ENCODE peak calls at places on chromosomes 5 and 9, in nine cellular contexts. P is fibroblast of the conjunctiva; A is hepatic stellate cell; Y is activated effector memory CD4-positive, alpha-beta T cell treated with anti-CD3 and anti-CD28 coated beads, Interleukin-2, amount 50 U/mL, for 16 hours; H is A549; E is nephron progenitor cell; G is SW480; K is HTR-8/SVneo; R is renal cortical epithelial cell. T is an unnamed sample.

GRCh38 chr5:147303251-147303650 is 68.4 kb downstream of the STK32A start:
- DNase-seq in K (no peak), Y (no peak), R (no peak), E (no peak), A (no peak), P (no peak), G (no peak), H (no peak), T (no peak)

GRCh38 chr9:21591221-21592062 is 109.3 kb upstream of the IFNE start:
- DNase-seq in H (peak; percentile 74), K (peak; percentile 55), G (peak; percentile 75), R (peak; percentile 99), A (peak; percentile 56), Y (peak; percentile 74), P (peak; percentile 94), E (no peak), T (peak; percentile 91)

GRCh38 chr5:145365464-145365863 is 469.7 kb downstream of the PRELID2 start:
- DNase-seq in G (no peak), H (no peak), E (no peak), A (no peak), P (no peak), Y (no peak), R (no peak), K (no peak), T (no peak)

GRCh38 chr5:168537176-168537575 is 8.1 kb downstream of the FBLL1 start:
- DNase-seq in A (no peak), P (no peak), H (no peak), G (no peak), R (no peak), Y (no peak), E (no peak), K (no peak), T (no peak)

GRCh38 chr5:97820138-97820537 is 637.1 kb upstream of the RIOK2 start:
- DNase-seq in Y (no peak), G (no peak), H (no peak), K (no peak), P (no peak), A (no peak), E (no peak), R (no peak), T (no peak)

GRCh38 chr5:98664736-98665135 is 108.7 kb upstream of the RGMB start:
- DNase-seq in K (no peak), E (no peak), P (no peak), H (no peak), G (no peak), Y (no peak), R (no peak), A (no peak), T (no peak)

GRCh38 chr9:109865521-109865920 is 85.5 kb downstream of the PALM2AKAP2 start:
- DNase-seq in P (no peak), G (no peak), A (no peak), Y (no peak), R (no peak), E (no peak), K (no peak), H (no peak), T (no peak)

GRCh38 chr5:23012842-23013241 is 159.7 kb upstream of the CDH12 start:
- DNase-seq in A (no peak), K (no peak), H (no peak), E (no peak), Y (no peak), R (no peak), P (no peak), G (no peak), T (no peak)

GRCh38 chr9:35935261-35935660 is 22.7 kb downstream of the OR2S2 start:
- DNase-seq in H (no peak), P (no peak), R (no peak), E (no peak), A (no peak), K (no peak), Y (no peak), G (no peak), T (no peak)

GRCh38 chr9:72839140-72839539 is 113.7 kb downstream of the ALDH1A1 start:
- DNase-seq in P (no peak), R (no peak), Y (no peak), A (no peak), G (no peak), K (no peak), H (no peak), E (no peak), T (no peak)

GRCh38 chr5:72599519-72600400 is 92.5 kb upstream of the ZNF366 start:
- DNase-seq in H (peak; percentile 6), K (no peak), A (no peak), R (peak; percentile 83), G (peak; percentile 1), P (no peak), Y (no peak), E (no peak), T (no peak)